ENCODE peak calls at places on chromosome 13, in five cellular contexts. O is WTC11, M is lower leg skin, W is A673, C is astrocyte. A is an unnamed sample.

GRCh38 chr13:26589754-26590153 is 32.3 kb downstream of the WASF3 start:
- DNase-seq in M (no peak), W (no peak), O (no peak), C (peak), A (no peak)

GRCh38 chr13:104140557-104140956 is 1074.3 kb upstream of the SLC10A2 start:
- DNase-seq in O (no peak), C (peak), W (peak), M (no peak), A (no peak)

GRCh38 chr13:59424661-59425060 is 739.1 kb downstream of the DIAPH3 start:
- DNase-seq in O (no peak), W (no peak), C (peak), M (no peak), A (no peak)

GRCh38 chr13:110922506-110922905 is 7.6 kb upstream of the ANKRD10 start:
- DNase-seq in C (no peak), O (no peak), W (no peak), M (no peak), A (no peak)

GRCh38 chr13:111241006-111241755 is 79.3 kb upstream of the TEX29 start:
- DNase-seq in M (no peak), C (no peak), W (no peak), O (no peak), A (no peak)

GRCh38 chr13:97028441-97029299 is 34.4 kb upstream of the OXGR1 start:
- DNase-seq in C (peak), O (peak), M (peak), W (peak), A (no peak)

GRCh38 chr13:77429320-77430142 is 102.6 kb upstream of the MYCBP2 start:
- DNase-seq in M (no peak), W (no peak), C (peak), O (no peak), A (no peak)

GRCh38 chr13:51729853-51730553 is 74.0 kb downstream of the DHRS12 start:
- DNase-seq in C (peak), M (peak), O (no peak), W (peak), A (no peak)

DNA sequence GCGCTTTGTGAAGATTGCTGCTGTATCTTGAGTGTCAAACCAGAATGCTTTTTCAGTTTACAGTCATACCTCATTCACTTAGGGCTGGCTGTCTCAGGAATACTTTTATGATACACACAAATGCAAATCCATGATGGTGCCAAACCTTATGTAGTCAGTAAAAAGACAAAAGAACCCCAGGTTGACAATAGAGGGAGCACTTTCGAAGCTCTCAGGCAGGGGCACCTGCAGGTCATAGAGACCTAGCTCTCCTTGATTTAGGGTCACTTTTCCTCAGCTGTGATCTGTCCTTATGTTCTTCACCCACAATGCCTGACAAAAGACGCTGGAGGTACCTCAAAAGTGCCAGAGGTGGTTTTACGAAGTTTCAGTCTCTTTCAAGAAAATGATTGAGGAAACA is 172.2 kb downstream of the DNAJC15 start:
- DNase-seq in M (no peak), C (no peak), O (no peak), W (no peak), A (no peak)
- TF ChIP-seq CTCF in M (no peak), C (no peak), O (no peak), W (peak), A (no peak)

DNA sequence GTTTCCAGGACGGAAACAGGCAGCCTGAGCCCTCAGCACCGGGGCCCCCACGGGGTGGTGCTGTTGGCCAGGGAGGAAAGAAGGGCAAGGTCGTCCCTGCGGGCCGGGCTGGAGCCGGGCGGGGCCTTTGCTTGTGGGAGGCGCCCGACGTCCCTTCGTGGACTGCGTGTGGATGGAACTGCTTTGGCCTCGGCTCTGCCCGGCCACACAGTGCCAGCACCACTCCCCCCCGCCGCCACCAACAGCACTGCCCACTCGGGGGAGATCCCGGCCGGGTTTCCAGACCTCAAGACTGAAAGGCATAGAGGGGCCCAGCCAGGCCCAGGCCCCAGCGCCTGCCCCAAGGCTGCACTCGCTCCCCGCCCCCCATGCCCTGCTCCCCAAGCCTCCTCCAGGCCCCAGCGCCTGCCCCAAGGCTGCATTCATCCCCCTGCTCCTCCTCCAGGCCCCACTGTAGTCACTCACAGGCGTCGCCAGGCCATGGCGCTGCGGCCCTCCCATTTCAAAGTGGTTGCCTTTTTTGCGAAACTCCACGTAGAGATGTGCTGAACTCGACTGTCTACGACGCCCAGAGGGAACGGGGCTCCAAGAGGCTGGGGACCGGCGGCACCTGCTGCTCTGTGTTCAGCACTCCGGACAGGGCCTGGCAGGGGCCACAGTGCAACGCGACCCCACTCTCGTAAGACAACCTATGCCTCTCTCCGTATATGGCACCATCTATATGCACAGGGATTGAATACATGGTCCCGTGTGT is 22.5 kb downstream of the C13orf46 start:
- DNase-seq in W (peak), O (peak), M (peak), C (no peak), A (no peak)
- TF ChIP-seq CTCF in W (peak), O (no peak), M (peak), C (peak), A (peak)

DNA sequence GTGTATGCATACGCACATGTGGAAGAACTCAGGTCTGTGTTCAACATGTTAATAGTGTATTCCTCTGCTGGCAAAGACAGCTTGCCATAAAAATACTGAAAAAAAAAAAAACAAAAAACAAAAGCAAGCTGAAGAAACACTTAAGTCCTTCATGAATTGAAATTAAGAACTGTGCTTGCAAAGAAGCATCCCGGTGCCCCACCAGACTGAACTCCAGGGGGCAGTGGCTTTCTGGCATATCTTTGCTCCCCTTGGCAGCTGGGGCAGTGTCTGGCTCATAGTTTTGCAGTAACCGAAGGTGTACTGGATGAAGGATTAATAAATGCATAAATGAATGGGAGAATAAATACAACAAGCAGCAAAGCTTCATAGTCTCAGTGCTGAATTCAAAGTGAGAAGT is 187.6 kb downstream of the LHFPL6 start:
- DNase-seq in C (no peak), M (no peak), O (peak), W (peak), A (no peak)
- TF ChIP-seq CTCF in C (peak), M (no peak), O (peak), W (peak), A (peak)

GRCh38 chr13:49343731-49344130 is 96.0 kb downstream of the CDADC1 start:
- DNase-seq in C (no peak), W (no peak), M (no peak), O (no peak), A (no peak)
- TF ChIP-seq CTCF in C (no peak), W (no peak), M (no peak), O (no peak), A (no peak)

GRCh38 chr13:33285420-33286124 is at the start of gene STARD13:
- DNase-seq in O (peak), C (peak), W (peak), M (peak), A (no peak)
- TF ChIP-seq CTCF in O (no peak), C (peak), W (peak), M (no peak), A (peak)

GRCh38 chr13:109764474-109765292 is 21.7 kb downstream of the IRS2 start:
- DNase-seq in M (no peak), O (no peak), W (peak), C (peak), A (peak)
- TF ChIP-seq CTCF in M (no peak), O (no peak), W (peak), C (peak), A (peak)

GRCh38 chr13:94119360-94119936 is 360.0 kb downstream of the DCT start:
- DNase-seq in C (no peak), M (no peak), O (no peak), W (no peak), A (no peak)
- TF ChIP-seq CTCF in C (no peak), M (no peak), O (no peak), W (no peak), A (no peak)

DNA sequence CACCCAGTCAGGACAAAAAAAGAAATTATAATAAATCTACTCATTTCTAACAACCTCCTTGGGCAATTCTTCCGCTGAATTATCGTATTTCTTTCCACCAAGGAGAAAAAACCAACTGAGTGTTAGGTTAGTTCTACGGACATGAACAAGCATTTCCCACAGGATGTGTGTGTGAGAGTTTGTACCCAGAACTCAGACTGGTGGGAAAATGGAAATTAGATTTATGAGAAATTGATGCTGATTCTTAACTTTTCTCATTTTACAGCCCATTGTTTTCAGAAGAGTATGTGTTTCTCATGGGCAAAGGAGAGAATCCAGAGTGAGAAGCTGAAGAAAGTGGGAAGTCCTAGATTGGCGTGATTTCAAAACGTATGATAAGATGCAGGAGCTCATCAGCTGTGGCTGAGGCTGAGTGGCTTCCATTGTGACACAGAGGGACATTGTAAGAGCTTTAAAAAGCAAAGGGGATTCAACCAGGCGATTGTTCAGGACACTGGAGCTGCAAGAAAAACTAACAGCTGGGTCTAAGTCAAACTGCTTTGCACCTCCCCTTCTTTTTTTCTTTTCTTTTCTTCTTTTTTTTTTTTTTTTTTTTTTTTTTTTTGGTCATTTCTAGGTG is 184.8 kb upstream of the ARGLU1 start:
- DNase-seq in O (no peak), M (no peak), C (no peak), W (no peak), A (no peak)
- TF ChIP-seq CTCF in O (no peak), M (no peak), C (no peak), W (no peak), A (no peak)

GRCh38 chr13:42040730-42041016 is 7.8 kb upstream of the DGKH start:
- DNase-seq in W (no peak), C (no peak), O (no peak), M (no peak), A (no peak)

GRCh38 chr13:42041017-42041683 is 7.3 kb upstream of the DGKH start:
- DNase-seq in O (peak), M (peak), W (peak), C (peak), A (no peak)

GRCh38 chr13:42038661-42039456 is 9.6 kb upstream of the DGKH start:
- DNase-seq in C (no peak), M (no peak), O (no peak), W (no peak), A (no peak)

GRCh38 chr13:42039457-42039945 is 8.9 kb upstream of the DGKH start:
- DNase-seq in O (no peak), C (no peak), W (no peak), M (no peak), A (no peak)

GRCh38 chr13:42039946-42040729 is 8.3 kb upstream of the DGKH start:
- DNase-seq in C (peak), M (peak), W (peak), O (peak), A (peak)
- TF ChIP-seq CTCF in C (no peak), M (no peak), W (no peak), O (no peak), A (no peak)

DNA sequence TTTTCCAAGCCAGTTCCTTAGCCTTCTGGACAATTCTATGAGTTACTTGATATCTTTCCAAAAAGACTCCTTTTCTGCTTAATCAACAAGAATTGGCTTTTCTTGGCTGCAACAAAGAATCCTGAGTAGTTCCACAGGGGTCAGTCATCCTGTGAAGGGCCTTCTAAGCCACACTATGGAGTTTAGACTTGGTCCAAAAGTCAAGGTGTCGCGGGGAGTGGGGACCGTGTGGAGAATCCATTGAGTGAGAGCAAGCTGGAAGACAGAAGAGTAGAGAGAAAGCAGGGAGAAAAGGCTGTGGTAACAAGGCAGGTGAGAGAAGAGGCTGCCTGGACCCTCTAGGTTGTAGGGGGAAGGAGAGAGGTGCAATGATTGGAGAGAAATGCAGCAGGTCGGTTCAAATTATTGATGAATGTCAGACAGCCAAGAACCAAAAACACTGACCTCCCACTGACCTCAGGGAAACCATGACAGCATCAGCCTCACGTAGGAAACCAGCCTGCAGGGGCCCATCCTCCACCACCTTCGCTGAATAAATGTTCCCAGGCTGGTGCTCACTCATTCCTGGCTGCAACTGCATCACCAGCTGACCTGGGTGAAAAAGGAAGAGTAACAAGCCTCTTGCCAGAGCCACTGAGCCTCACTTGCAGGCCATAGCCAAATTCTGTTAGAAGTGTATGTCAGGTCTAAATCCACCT is 7.1 kb upstream of the IFT88 start:
- DNase-seq in W (no peak), M (no peak), C (no peak), O (no peak), A (no peak)
- TF ChIP-seq CTCF in W (no peak), M (no peak), C (no peak), O (no peak), A (no peak)

A was measured in D721Med.